ENCODE peak calls at places on chromosomes 1 and 21, in six cellular contexts. B is H1, I is mammary epithelial cell, R is aorta, S is esophagus squamous epithelium, U is cardiac muscle cell. J is an unnamed sample.

GRCh38 chr21:37546949-37547614 is 180.5 kb downstream of the DYRK1A start:
- DNase-seq in R (peak; percentile 52), B (no peak), S (no peak), I (no peak), U (peak; percentile 26), J (no peak)

GRCh38 chr1:162385280-162385623 is 3.7 kb downstream of the C1orf226 start:
- DNase-seq in B (no peak), U (no peak), I (no peak), S (no peak), R (no peak), J (no peak)

GRCh38 chr1:25245809-25246599 is 1.2 kb downstream of the RSRP1 start:
- DNase-seq in R (no peak), S (no peak), B (no peak), I (peak; percentile 31), U (peak; percentile 51), J (no peak)

GRCh38 chr1:161816201-161816600 is 50.1 kb downstream of the ATF6 start:
- DNase-seq in R (no peak), B (no peak), S (no peak), U (peak; percentile 57), I (no peak), J (no peak)

GRCh38 chr1:67601539-67601938 is 83.5 kb upstream of the GADD45A start:
- DNase-seq in B (no peak), U (no peak), R (no peak), S (no peak), I (no peak), J (no peak)

GRCh38 chr21:38817371-38818335 is 11.9 kb downstream of the ETS2 start:
- DNase-seq in B (no peak), I (peak; percentile 81), U (peak; percentile 59), S (no peak), R (no peak), J (no peak)

GRCh38 chr1:226201029-226201593 is 14.6 kb upstream of the ACBD3 start:
- DNase-seq in I (no peak), R (no peak), B (no peak), U (peak; percentile 42), S (no peak), J (no peak)

GRCh38 chr1:205714190-205714905 is 34.0 kb upstream of the SLC45A3 start:
- DNase-seq in B (no peak), S (no peak), R (no peak), U (peak; percentile 33), I (peak; percentile 59), J (no peak)

GRCh38 chr1:223715710-223716103 is 3.4 kb downstream of the CAPN2 start:
- DNase-seq in B (no peak), R (no peak), I (no peak), U (no peak), S (no peak), J (no peak)

GRCh38 chr1:223717695-223718363 is 5.5 kb downstream of the CAPN2 start:
- DNase-seq in I (no peak), S (no peak), R (no peak), U (no peak), B (no peak), J (no peak)

GRCh38 chr1:223714849-223715709 is 2.7 kb downstream of the CAPN2 start:
- DNase-seq in S (no peak), B (no peak), U (peak; percentile 88), R (no peak), I (peak; percentile 93), J (no peak)

GRCh38 chr1:223717123-223717522 is 4.8 kb downstream of the CAPN2 start:
- DNase-seq in S (no peak), R (no peak), U (no peak), B (no peak), I (no peak), J (no peak)

GRCh38 chr1:223716302-223716862 is 4.0 kb downstream of the CAPN2 start:
- DNase-seq in R (no peak), I (no peak), U (peak; percentile 65), S (no peak), B (no peak), J (peak; percentile 31)
- H3K27ac ChIP-seq in R (peak overlapping the region; percentile 10), I (no peak overlapping the region), U (no peak overlapping the region), S (peak overlapping the region; percentile 99), B (no peak overlapping the region), J (peak overlapping the region; percentile 68)

DNA sequence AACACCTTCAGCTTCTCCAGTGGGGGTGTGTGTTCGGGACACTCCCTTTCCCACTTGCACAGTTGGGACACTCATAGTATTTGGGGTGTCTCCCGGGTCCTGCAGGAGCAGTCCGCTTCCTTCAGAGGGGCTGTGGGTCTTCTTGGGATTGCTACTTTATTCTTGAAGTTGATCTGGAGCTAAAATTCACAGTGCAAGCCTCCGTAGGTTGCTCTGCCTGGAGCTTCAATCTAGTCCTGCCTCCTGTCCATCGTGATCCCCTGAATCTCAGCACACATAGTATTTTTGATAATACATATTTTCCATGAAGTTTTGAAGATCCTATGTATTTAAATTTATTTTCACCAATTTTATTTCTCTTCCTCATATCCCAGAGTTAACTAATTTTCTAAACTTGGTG is 902.1 kb downstream of the LTN1 start:
- DNase-seq in U (no peak), I (no peak), B (no peak), S (no peak), R (no peak), J (no peak)
- H3K9me3 ChIP-seq in U (no peaks in the 10 kb centered on the region), I (no peaks in the 10 kb centered on the region), B (no peaks in the 10 kb centered on the region), S (no peaks in the 10 kb centered on the region), R (no peaks in the 10 kb centered on the region), J (no peaks in the 10 kb centered on the region)

DNA sequence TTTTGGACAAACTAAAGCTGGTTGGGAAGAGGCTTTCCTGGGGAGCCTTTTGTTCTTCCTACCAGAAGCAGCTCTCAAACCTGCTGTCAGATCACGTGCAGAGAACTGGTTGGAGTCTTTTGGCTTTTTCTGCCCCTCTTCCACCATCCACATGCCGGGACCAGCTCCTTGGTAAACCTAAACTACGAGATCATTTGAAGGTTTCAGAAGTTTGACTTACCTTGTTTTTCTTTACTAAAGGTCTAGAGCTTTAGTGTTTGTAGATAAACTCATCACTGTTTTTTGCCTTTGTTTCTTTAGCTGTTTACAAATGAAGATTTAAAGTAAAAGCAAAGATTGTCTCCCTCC is 113.4 kb downstream of the HLX start:
- DNase-seq in B (no peak), I (no peak), R (no peak), U (no peak), S (no peak), J (no peak)
- H3K27ac ChIP-seq in B (no peak overlapping the region), I (no peak overlapping the region), R (no peak overlapping the region), U (no peak overlapping the region), S (peak overlapping the region; percentile 51), J (no peak overlapping the region)

DNA sequence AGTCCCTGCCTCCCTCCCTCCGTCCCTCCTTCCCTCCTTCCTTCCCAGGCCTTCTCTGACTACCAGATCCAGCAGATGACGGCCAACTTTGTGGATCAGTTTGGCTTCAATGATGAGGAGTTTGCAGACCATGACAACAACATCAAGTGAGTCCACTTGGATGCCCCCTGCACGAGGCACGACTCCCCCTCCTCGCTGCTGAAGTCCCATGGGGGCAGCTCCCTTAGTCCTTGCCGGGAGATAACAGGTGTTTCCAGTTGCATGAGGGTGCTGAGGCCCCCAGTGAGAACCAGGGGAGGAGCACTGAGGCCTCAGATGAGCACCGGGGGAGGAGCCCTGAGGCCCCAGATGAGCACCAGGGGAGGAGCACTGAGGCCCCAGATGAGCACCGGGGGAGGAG is 200.0 kb downstream of the LIPI start:
- DNase-seq in I (no peak), S (no peak), R (no peak), U (no peak), B (no peak), J (no peak)
- H3K9me3 ChIP-seq in I (peaks cover 4% of the 10 kb centered on the region), S (no peaks in the 10 kb centered on the region), R (no peaks in the 10 kb centered on the region), U (no peaks in the 10 kb centered on the region), B (peaks cover 86% of the 10 kb centered on the region), J (no peaks in the 10 kb centered on the region)

GRCh38 chr1:184069675-184070074 is 18.1 kb downstream of the TSEN15 start:
- DNase-seq in R (no peak), B (no peak), U (peak; percentile 19), S (no peak), I (no peak), J (no peak)
- H3K27ac ChIP-seq in R (no peak overlapping the region), B (no peak overlapping the region), U (no peak overlapping the region), S (no peak overlapping the region), I (no peak overlapping the region), J (no peak overlapping the region)

GRCh38 chr21:14275806-14276205 is 59.8 kb downstream of the RBM11 start:
- DNase-seq in U (no peak), I (no peak), S (no peak), R (no peak), B (no peak), J (no peak)
- H3K9me3 ChIP-seq in U (no peaks in the 10 kb centered on the region), I (no peaks in the 10 kb centered on the region), S (no peaks in the 10 kb centered on the region), R (no peaks in the 10 kb centered on the region), B (no peaks in the 10 kb centered on the region), J (no peaks in the 10 kb centered on the region)

GRCh38 chr1:43866201-43866600 is 67.4 kb upstream of the ARTN start:
- DNase-seq in U (no peak), S (no peak), I (no peak), R (no peak), B (no peak), J (no peak)
- H3K27ac ChIP-seq in U (peak overlapping the region; percentile 39), S (no peak overlapping the region), I (no peak overlapping the region), R (no peak overlapping the region), B (no peak overlapping the region), J (no peak overlapping the region)

DNA sequence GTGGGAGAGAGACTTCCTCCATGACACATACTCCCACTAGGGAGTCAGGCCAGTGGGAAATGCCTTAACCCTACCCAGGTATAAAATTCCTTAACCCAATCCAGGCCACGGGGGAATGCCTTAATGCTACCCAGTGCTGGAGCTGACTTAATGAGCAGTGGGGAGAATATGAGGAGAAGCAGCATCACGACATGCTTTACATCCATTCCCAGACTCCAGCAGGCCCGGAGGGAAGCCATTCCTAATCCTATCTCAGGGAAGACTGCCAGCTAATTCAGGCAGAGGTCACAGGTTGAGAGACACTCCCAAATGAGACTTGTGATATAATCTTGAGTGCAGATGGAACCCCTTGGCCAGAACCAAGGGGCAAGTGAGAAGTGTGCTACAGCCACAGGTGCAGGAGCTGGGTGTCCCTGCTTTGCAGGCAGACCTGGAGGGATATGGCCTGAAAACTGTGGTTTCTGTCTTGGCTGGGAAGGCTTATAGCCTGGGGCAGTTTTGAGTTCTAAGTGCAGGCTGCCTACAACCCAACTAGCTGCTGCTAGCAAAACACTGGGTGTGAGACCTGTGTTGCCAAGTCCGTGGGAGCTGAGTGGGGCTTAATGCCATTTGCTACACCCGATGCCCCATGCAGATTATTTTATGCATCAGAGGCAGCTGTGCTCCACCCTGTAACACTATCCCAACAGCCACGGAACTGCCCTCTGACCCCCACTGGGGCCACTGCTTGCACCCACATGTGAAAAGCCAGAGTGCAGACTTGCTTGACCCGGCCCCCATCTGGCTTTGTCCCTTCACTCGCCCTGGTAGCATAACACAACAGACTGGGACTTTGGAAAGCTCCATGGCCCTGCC is 45.2 kb upstream of the GUCA2A start:
- DNase-seq in I (no peak), R (no peak), B (no peak), S (no peak), U (no peak), J (no peak)
- H3K9me3 ChIP-seq in I (no peaks in the 10 kb centered on the region), R (no peaks in the 10 kb centered on the region), B (no peaks in the 10 kb centered on the region), S (no peaks in the 10 kb centered on the region), U (no peaks in the 10 kb centered on the region), J (peaks cover 13% of the 10 kb centered on the region)

DNA sequence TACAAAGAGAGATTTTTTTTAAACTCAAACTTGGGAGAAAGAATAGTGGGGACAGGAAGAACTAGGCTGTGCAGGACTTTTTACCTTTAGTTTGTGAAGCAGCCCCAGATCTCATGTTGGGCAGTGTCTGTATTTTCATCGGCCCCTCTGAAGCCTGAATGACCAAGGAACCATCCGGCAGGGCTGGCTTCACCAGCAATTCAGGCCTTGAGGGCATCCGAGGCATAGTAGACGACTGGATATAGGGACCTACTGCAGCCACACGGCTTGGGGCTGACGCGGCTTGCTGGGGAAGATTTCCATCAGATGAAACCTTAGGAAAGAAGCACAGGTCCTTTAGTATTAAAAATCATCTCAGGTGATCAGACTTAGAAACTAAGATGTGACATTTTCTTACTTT is 43.7 kb downstream of the TP53BP2 start:
- DNase-seq in S (no peak), I (no peak), R (no peak), B (no peak), U (no peak), J (no peak)
- H3K27ac ChIP-seq in S (no peak overlapping the region), I (no peak overlapping the region), R (no peak overlapping the region), B (no peak overlapping the region), U (no peak overlapping the region), J (no peak overlapping the region)